ENCODE peak calls at places on chromosomes 1 and 21, in four cellular contexts. One of them, this sample, is unnamed.

GRCh38 chr1:227947678-227948492 is at the start of gene WNT9A:
- DNase-seq in astrocyte of the spinal cord: peak; percentile 22
- DNase-seq in neural progenitor cell: peak; percentile 94
- DNase-seq in PC-9: no peak
- DNase-seq in this sample: peak; percentile 60

GRCh38 chr1:31939484-31940329 is 1.5 kb upstream of the PTP4A2 start:
- DNase-seq in neural progenitor cell: peak; percentile 20
- DNase-seq in astrocyte of the spinal cord: peak; percentile 92
- DNase-seq in PC-9: peak; percentile 97
- DNase-seq in this sample: peak; percentile 64

GRCh38 chr1:58249729-58250586 is 296.6 kb downstream of the OMA1 start:
- DNase-seq in astrocyte of the spinal cord: peak; percentile 32
- DNase-seq in neural progenitor cell: peak; percentile 86
- DNase-seq in PC-9: no peak
- DNase-seq in this sample: peak; percentile 18

GRCh38 chr21:32426592-32427051 is 14.1 kb downstream of the EVA1C start:
- DNase-seq in neural progenitor cell: no peak
- DNase-seq in PC-9: no peak
- DNase-seq in astrocyte of the spinal cord: peak; percentile 78
- DNase-seq in this sample: peak; percentile 91

GRCh38 chr1:224922404-224923164 is 6.9 kb upstream of the DNAH14 start:
- DNase-seq in astrocyte of the spinal cord: peak; percentile 42
- DNase-seq in neural progenitor cell: peak; percentile 58
- DNase-seq in PC-9: peak; percentile 51
- DNase-seq in this sample: peak; percentile 57

GRCh38 chr1:91884459-91885290 is 1.3 kb downstream of the TGFBR3 start:
- DNase-seq in astrocyte of the spinal cord: peak; percentile 20
- DNase-seq in neural progenitor cell: peak; percentile 59
- DNase-seq in PC-9: no peak
- DNase-seq in this sample: peak; percentile 48

GRCh38 chr21:43893536-43894205 is 28.6 kb downstream of the AGPAT3 start:
- DNase-seq in neural progenitor cell: no peak
- DNase-seq in astrocyte of the spinal cord: no peak
- DNase-seq in PC-9: no peak
- DNase-seq in this sample: peak; percentile 25

GRCh38 chr1:59142663-59143487 is 154.0 kb upstream of the FGGY start:
- DNase-seq in astrocyte of the spinal cord: peak; percentile 87
- DNase-seq in neural progenitor cell: no peak
- DNase-seq in PC-9: peak; percentile 99
- DNase-seq in this sample: peak; percentile 98

GRCh38 chr1:232260045-232260444 is 369.9 kb downstream of the SIPA1L2 start:
- DNase-seq in astrocyte of the spinal cord: no peak
- DNase-seq in neural progenitor cell: no peak
- DNase-seq in PC-9: no peak
- DNase-seq in this sample: peak; percentile 21

GRCh38 chr21:31043495-31043894 is 5.2 kb upstream of the KRTAP19-8 start:
- DNase-seq in neural progenitor cell: no peak
- DNase-seq in astrocyte of the spinal cord: no peak
- DNase-seq in PC-9: no peak
- DNase-seq in this sample: no peak

GRCh38 chr1:65177457-65177856 is 29.5 kb downstream of the AK4 start:
- DNase-seq in neural progenitor cell: no peak
- DNase-seq in astrocyte of the spinal cord: peak; percentile 70
- DNase-seq in PC-9: peak; percentile 97
- DNase-seq in this sample: peak; percentile 43

GRCh38 chr1:59985901-59986735 is 59.5 kb upstream of the CYP2J2 start:
- DNase-seq in neural progenitor cell: peak; percentile 31
- DNase-seq in PC-9: no peak
- DNase-seq in astrocyte of the spinal cord: peak; percentile 61
- DNase-seq in this sample: peak; percentile 54

GRCh38 chr1:75668813-75669212 is 55.7 kb upstream of the ACADM start:
- DNase-seq in PC-9: no peak
- DNase-seq in neural progenitor cell: no peak
- DNase-seq in astrocyte of the spinal cord: no peak
- DNase-seq in this sample: no peak

GRCh38 chr21:32306021-32306780 is 7.5 kb downstream of the MRAP start:
- DNase-seq in astrocyte of the spinal cord: peak; percentile 7
- DNase-seq in neural progenitor cell: peak; percentile 91
- DNase-seq in PC-9: no peak
- DNase-seq in this sample: no peak

GRCh38 chr21:7951854-7952519 is 2569.4 kb upstream of the TPTE start:
- DNase-seq in neural progenitor cell: no peak
- DNase-seq in PC-9: no peak
- DNase-seq in astrocyte of the spinal cord: no peak
- DNase-seq in this sample: no peak

GRCh38 chr21:28627691-28628090 is 365.0 kb downstream of the LTN1 start:
- DNase-seq in PC-9: no peak
- DNase-seq in astrocyte of the spinal cord: no peak
- DNase-seq in neural progenitor cell: no peak
- DNase-seq in this sample: peak; percentile 60

GRCh38 chr1:2194319-2194897 is at the start of gene FAAP20:
- DNase-seq in astrocyte of the spinal cord: no peak
- DNase-seq in neural progenitor cell: peak; percentile 88
- DNase-seq in PC-9: no peak
- DNase-seq in this sample: peak; percentile 65

DNA sequence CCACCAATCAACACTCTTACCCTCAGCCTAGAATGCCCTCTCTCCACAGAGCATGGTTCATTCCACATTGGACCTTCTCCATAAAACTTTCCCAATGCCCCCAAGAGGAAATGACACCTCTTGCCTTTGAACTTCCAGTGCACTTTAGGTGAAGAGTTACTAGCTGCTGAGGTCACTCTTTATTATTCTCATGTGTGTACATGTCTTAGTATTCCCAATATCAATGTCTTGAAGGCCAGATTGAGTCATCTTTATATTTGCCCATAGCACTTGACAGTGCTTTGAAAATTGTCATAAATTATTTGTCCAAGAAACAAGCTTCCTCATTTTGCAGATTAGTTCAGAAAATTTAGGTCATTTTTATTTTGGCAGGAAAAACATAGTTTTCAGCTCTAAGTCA is 8.1 kb upstream of the DNASE2B start:
- DNase-seq in astrocyte of the spinal cord: no peak
- DNase-seq in neural progenitor cell: no peak
- DNase-seq in PC-9: no peak
- DNase-seq in this sample: no peak
- TF ChIP-seq CTCF in astrocyte of the spinal cord: no peak
- TF ChIP-seq CTCF in neural progenitor cell: no peak
- TF ChIP-seq CTCF in PC-9: no peak
- TF ChIP-seq CTCF in this sample: no peak

GRCh38 chr1:11289064-11289463 is 16.1 kb downstream of the UBIAD1 start:
- DNase-seq in PC-9: no peak
- DNase-seq in neural progenitor cell: no peak
- DNase-seq in astrocyte of the spinal cord: no peak
- DNase-seq in this sample: no peak
- H3K4me3 ChIP-seq in PC-9: no peak overlapping the region
- H3K4me3 ChIP-seq in neural progenitor cell: no peak overlapping the region
- H3K4me3 ChIP-seq in astrocyte of the spinal cord: no peak overlapping the region
- H3K4me3 ChIP-seq in this sample: no peak overlapping the region

DNA sequence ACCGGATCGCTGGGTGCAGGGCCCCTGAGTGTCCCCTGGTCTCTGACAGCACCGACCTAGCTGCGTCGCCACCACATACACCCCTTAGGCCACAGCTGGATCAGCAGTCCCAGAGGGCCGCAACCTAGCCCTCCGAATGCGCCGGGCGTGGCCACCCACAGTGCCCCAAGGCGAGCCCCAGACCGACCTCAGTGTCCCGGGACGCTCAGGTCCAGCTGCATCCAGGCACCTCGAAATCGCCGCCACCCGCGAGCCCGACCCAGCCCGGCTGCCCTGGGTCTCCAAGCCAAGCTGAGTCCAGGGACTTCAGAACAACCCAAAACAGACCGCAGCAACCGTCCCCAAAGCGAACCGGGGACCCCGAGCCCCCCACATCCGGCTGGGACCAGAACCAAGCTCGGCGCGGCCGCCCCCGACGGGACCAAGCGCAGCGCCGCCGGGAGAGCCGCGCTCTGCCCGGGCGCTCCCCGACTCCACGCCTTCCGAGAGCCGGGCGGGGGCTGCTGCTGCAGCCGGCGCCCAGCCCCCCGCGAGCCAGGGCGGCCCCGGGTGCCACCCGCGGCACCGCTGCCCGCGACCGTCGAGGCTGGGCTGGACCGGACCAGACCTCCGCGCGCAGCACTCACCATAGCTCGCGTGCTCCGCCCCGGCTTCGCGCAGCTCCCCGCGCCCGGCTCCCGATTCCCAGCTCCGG is 54.6 kb upstream of the ECE1 start:
- DNase-seq in PC-9: no peak
- DNase-seq in neural progenitor cell: peak; percentile 48
- DNase-seq in astrocyte of the spinal cord: no peak
- DNase-seq in this sample: no peak
- TF ChIP-seq CTCF in PC-9: no peak
- TF ChIP-seq CTCF in neural progenitor cell: no peak
- TF ChIP-seq CTCF in astrocyte of the spinal cord: no peak
- TF ChIP-seq CTCF in this sample: no peak

DNA sequence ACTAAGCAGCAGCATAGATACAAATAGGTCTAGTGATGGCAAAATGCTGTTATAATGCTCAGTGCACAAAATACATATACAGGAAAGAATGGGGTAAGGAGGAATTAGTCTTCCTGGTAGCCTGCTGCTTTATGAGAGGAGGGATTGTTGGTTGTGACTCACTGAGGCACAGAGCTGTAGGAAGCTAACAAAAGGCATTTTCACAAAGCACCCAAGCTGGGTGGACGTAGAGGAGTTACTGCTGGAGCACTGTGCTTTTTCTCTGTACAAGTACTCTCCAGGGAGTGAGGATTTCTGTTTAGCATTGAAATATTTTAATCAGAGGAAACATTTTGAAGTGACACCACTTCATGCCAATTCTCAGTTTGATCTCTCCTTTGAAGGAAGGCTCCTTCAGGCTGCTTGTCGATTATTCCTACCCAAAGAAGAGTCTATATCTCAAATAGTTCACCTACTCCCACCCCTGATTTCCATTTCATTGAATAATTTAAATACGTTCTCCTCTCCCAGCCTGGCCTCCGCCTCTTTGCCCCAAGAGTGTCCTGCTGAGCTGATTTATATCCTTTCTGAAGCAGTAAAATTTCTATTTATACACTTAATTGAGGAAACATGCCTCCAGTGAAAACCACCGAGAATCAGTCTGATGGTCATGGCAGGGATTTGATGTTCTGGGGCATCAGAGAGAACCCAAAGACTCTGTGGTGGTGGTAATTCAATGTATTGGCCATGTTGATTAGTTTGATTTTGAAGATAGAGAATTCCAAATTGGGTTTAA is 271.9 kb downstream of the HHAT start:
- DNase-seq in neural progenitor cell: peak; percentile 25
- DNase-seq in astrocyte of the spinal cord: peak; percentile 65
- DNase-seq in PC-9: no peak
- DNase-seq in this sample: no peak
- H3K4me3 ChIP-seq in neural progenitor cell: no peak overlapping the region
- H3K4me3 ChIP-seq in astrocyte of the spinal cord: no peak overlapping the region
- H3K4me3 ChIP-seq in PC-9: no peak overlapping the region
- H3K4me3 ChIP-seq in this sample: no peak overlapping the region

GRCh38 chr1:116911779-116912469 is 2.2 kb downstream of the PTGFRN start:
- DNase-seq in neural progenitor cell: no peak
- DNase-seq in PC-9: no peak
- DNase-seq in astrocyte of the spinal cord: no peak
- DNase-seq in this sample: no peak
- TF ChIP-seq CTCF in neural progenitor cell: no peak
- TF ChIP-seq CTCF in PC-9: no peak
- TF ChIP-seq CTCF in astrocyte of the spinal cord: no peak
- TF ChIP-seq CTCF in this sample: no peak

GRCh38 chr1:25065246-25066238 is 135.5 kb upstream of the RUNX3 start:
- DNase-seq in PC-9: no peak
- DNase-seq in astrocyte of the spinal cord: peak; percentile 32
- DNase-seq in neural progenitor cell: no peak
- DNase-seq in this sample: peak; percentile 44
- H3K4me3 ChIP-seq in PC-9: no peak overlapping the region
- H3K4me3 ChIP-seq in astrocyte of the spinal cord: no peak overlapping the region
- H3K4me3 ChIP-seq in neural progenitor cell: no peak overlapping the region
- H3K4me3 ChIP-seq in this sample: no peak overlapping the region

GRCh38 chr1:245822997-245823396 is 668.2 kb downstream of the KIF26B start:
- DNase-seq in PC-9: peak; percentile 76
- DNase-seq in neural progenitor cell: no peak
- DNase-seq in astrocyte of the spinal cord: peak; percentile 90
- DNase-seq in this sample: peak; percentile 99

GRCh38 chr1:245827306-245827705 is 672.5 kb downstream of the KIF26B start:
- DNase-seq in astrocyte of the spinal cord: no peak
- DNase-seq in neural progenitor cell: no peak
- DNase-seq in PC-9: no peak
- DNase-seq in this sample: no peak

GRCh38 chr1:245829194-245829593 is 674.4 kb downstream of the KIF26B start:
- DNase-seq in neural progenitor cell: no peak
- DNase-seq in astrocyte of the spinal cord: no peak
- DNase-seq in PC-9: no peak
- DNase-seq in this sample: no peak

GRCh38 chr1:245823408-245824147 is 668.8 kb downstream of the KIF26B start:
- DNase-seq in PC-9: no peak
- DNase-seq in neural progenitor cell: no peak
- DNase-seq in astrocyte of the spinal cord: no peak
- DNase-seq in this sample: no peak

GRCh38 chr1:245825128-245825901 is 670.5 kb downstream of the KIF26B start:
- DNase-seq in neural progenitor cell: no peak
- DNase-seq in PC-9: no peak
- DNase-seq in astrocyte of the spinal cord: peak; percentile 31
- DNase-seq in this sample: peak; percentile 42
- TF ChIP-seq CTCF in neural progenitor cell: no peak
- TF ChIP-seq CTCF in PC-9: no peak
- TF ChIP-seq CTCF in astrocyte of the spinal cord: peak; percentile 42
- TF ChIP-seq CTCF in this sample: peak; percentile 28

GRCh38 chr1:5597171-5597864 is 394.9 kb downstream of the NPHP4 start:
- DNase-seq in PC-9: no peak
- DNase-seq in astrocyte of the spinal cord: no peak
- DNase-seq in neural progenitor cell: no peak
- DNase-seq in this sample: no peak
- H3K4me3 ChIP-seq in PC-9: no peak overlapping the region
- H3K4me3 ChIP-seq in astrocyte of the spinal cord: no peak overlapping the region
- H3K4me3 ChIP-seq in neural progenitor cell: no peak overlapping the region
- H3K4me3 ChIP-seq in this sample: no peak overlapping the region

This sample was measured in fibroblast of the aortic adventitia.